ENCODE peak calls at places on chromosomes 5 and 9, in six cellular contexts. I is hepatocyte, B is NB4, P is spleen, X is dorsolateral prefrontal cortex, J is HFF-Myc. S is an unnamed sample.

GRCh38 chr5:133052317-133053175 is 733 bp downstream of the HSPA4 start:
- DNase-seq in I (peak), B (peak), P (peak), X (peak), J (no peak), S (peak)

GRCh38 chr5:170632985-170633234 is 129.1 kb downstream of the KCNIP1 start:
- DNase-seq in I (peak), B (peak), P (peak), X (peak), J (no peak), S (peak)

GRCh38 chr5:76788362-76788761 is 30.5 kb upstream of the F2RL1 start:
- DNase-seq in I (peak), B (no peak), P (no peak), X (no peak), J (no peak), S (no peak)

GRCh38 chr5:30765227-30765626 is 428.3 kb upstream of the CDH6 start:
- DNase-seq in I (no peak), B (no peak), P (no peak), X (no peak), J (no peak), S (no peak)

GRCh38 chr5:53071738-53072137 is 37.8 kb downstream of the MOCS2 start:
- DNase-seq in I (no peak), B (no peak), P (no peak), X (no peak), J (peak), S (no peak)

GRCh38 chr9:91944711-91945110 is 5.3 kb downstream of the ROR2 start:
- DNase-seq in I (no peak), B (no peak), P (no peak), X (no peak), J (no peak), S (no peak)

GRCh38 chr9:21696411-21696865 is 106.0 kb upstream of the MTAP start:
- DNase-seq in I (no peak), B (no peak), P (no peak), X (no peak), J (no peak), S (no peak)

GRCh38 chr5:112581811-112582320 is 155.8 kb upstream of the APC start:
- DNase-seq in I (no peak), B (no peak), P (no peak), X (no peak), J (no peak), S (no peak)

GRCh38 chr9:16485155-16485554 is 385.3 kb downstream of the BNC2 start:
- DNase-seq in I (no peak), B (no peak), P (no peak), X (no peak), J (no peak), S (peak)

GRCh38 chr5:133512896-133513295 is 99.4 kb downstream of the FSTL4 start:
- DNase-seq in I (no peak), B (no peak), P (no peak), X (no peak), J (no peak), S (no peak)

GRCh38 chr5:139658501-139658927 is 10.4 kb downstream of the CXXC5 start:
- DNase-seq in I (no peak), B (peak), P (peak), X (peak), J (no peak), S (peak)

GRCh38 chr9:35570709-35571108 is 34.4 kb upstream of the TESK1 start:
- DNase-seq in I (no peak), B (no peak), P (no peak), X (no peak), J (no peak), S (peak)

GRCh38 chr5:1125030-1125357 is 13.1 kb upstream of the SLC12A7 start:
- DNase-seq in I (peak), B (no peak), P (no peak), X (no peak), J (peak), S (no peak)

GRCh38 chr5:122720347-122720746 is 54.5 kb upstream of the SNX2 start:
- DNase-seq in I (no peak), B (no peak), P (no peak), X (no peak), J (no peak), S (no peak)

GRCh38 chr5:15002183-15002582 is 130.6 kb upstream of the ANKH start:
- DNase-seq in I (no peak), B (peak), P (no peak), X (no peak), J (no peak), S (no peak)

GRCh38 chr5:157549954-157550549 is 25.5 kb downstream of the ADAM19 start:
- DNase-seq in I (no peak), B (no peak), P (no peak), X (no peak), J (no peak), S (no peak)

GRCh38 chr5:138149530-138149929 is 10.3 kb upstream of the NME5 start:
- DNase-seq in I (no peak), B (no peak), P (no peak), X (no peak), J (no peak), S (peak)

GRCh38 chr9:93108301-93109041 is 12.5 kb downstream of the CARD19 start:
- DNase-seq in I (no peak), B (no peak), P (peak), X (peak), J (no peak), S (peak)

GRCh38 chr9:100575765-100576368 is 2.0 kb upstream of the CAVIN4 start:
- DNase-seq in I (no peak), B (no peak), P (no peak), X (no peak), J (no peak), S (peak)

GRCh38 chr5:72633649-72634048 is 126.4 kb upstream of the ZNF366 start:
- DNase-seq in I (no peak), B (no peak), P (no peak), X (peak), J (peak), S (no peak)

GRCh38 chr5:64292611-64293215 is 127.1 kb downstream of the RNF180 start:
- DNase-seq in I (peak), B (no peak), P (no peak), X (no peak), J (no peak), S (no peak)

GRCh38 chr9:96232539-96233241 is 69.3 kb downstream of the HSD17B3 start:
- DNase-seq in I (peak), B (peak), P (no peak), X (no peak), J (no peak), S (peak)

GRCh38 chr9:93451762-93452709 is 551 bp downstream of the FAM120A start:
- DNase-seq in I (peak), B (peak), P (peak), X (peak), J (no peak), S (peak)

GRCh38 chr5:176497852-176498251 is 39.4 kb downstream of the RNF44 start:
- DNase-seq in I (no peak), B (no peak), P (no peak), X (no peak), J (no peak), S (peak)

GRCh38 chr9:97321681-97322080 is 14.2 kb downstream of the CCDC180 start:
- DNase-seq in I (no peak), B (no peak), P (no peak), X (no peak), J (no peak), S (no peak)

GRCh38 chr9:95644377-95644776 is 127.6 kb upstream of the PTCH1 start:
- DNase-seq in I (no peak), B (no peak), P (no peak), X (no peak), J (no peak), S (no peak)

GRCh38 chr5:9851458-9851857 is 221.3 kb upstream of the TAS2R1 start:
- DNase-seq in I (no peak), B (peak), P (no peak), X (peak), J (peak), S (peak)

GRCh38 chr5:172453206-172453985 is 929 bp downstream of the SH3PXD2B start:
- DNase-seq in I (peak), B (peak), P (no peak), X (no peak), J (no peak), S (peak)

GRCh38 chr5:141172381-141173204 is at the start of gene PCDHB7:
- DNase-seq in I (no peak), B (peak), P (no peak), X (peak), J (no peak), S (peak)
- TF ChIP-seq CTCF in I (peak), B (peak), P (peak), X (peak), J (peak), S (peak)

DNA sequence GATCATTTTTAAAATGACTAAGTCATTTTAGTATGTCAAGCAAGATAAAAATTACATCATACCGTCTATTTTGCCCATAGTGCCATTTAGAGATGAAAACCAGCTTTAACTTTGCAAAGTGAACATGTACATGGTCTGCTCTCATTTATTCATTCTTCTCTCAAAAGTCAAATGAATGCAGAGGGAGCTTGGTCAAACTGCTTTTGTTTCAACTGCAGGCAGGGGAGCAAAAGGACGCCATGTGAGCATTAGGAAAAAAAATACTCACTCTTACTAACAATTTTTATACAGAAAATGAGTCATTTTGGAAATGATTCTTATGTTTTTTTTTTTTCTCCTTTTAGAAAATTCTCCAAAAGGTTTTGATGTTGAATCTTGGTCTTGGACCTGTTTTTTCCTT is 15.7 kb downstream of the SCGB3A1 start:
- DNase-seq in I (no peak), B (no peak), P (no peak), X (no peak), J (no peak), S (no peak)
- H3K4me3 ChIP-seq in I (no peak), B (no peak), P (no peak), X (no peak), J (no peak), S (no peak)

GRCh38 chr9:75814667-75815066 is 75.8 kb upstream of the PCSK5 start:
- DNase-seq in I (no peak), B (no peak), P (no peak), X (no peak), J (no peak), S (peak)
- TF ChIP-seq CTCF in I (no peak), B (no peak), P (no peak), X (no peak), J (no peak), S (no peak)

DNA sequence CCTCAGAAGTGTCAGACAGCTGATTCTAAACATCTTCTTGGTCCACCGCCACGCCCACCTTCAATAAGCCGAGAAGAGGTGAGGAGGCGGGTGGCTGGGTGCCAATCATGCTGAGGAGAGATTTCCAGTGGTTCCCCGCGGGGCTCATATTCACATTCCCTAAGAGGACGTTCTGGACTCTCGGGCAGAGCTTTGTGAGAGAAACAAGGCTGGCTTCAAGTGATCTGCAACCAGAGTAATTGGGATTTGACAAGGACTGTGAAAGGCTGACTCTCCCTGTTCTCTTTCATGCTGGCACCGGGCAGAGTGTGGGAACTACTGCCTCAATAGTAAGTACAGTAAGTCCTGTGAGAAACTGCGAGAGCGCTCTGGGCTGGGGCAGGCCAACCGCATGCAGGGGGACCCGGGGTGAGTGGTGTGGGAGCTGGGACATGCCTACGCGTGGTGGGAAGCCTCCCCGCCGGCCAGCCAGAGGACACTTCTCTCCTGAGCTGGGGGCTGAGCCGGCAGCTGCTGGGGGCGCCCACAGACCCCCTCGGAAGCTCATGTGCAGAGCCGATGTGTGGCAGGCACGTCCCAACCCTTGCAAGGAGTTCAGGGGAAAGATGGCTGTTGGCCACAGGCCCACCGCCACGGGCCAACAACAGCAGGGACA is 110.9 kb downstream of the LIFR start:
- DNase-seq in I (no peak), B (no peak), P (no peak), X (no peak), J (no peak), S (peak)
- H3K4me3 ChIP-seq in I (no peak), B (no peak), P (peak), X (peak), J (peak), S (peak)

GRCh38 chr9:37209431-37210386 is 89.3 kb downstream of the ZCCHC7 start:
- DNase-seq in I (no peak), B (no peak), P (no peak), X (no peak), J (no peak), S (peak)
- TF ChIP-seq CTCF in I (no peak), B (no peak), P (no peak), X (no peak), J (peak), S (peak)

GRCh38 chr5:32446660-32447059 is 2.1 kb upstream of the ZFR start:
- DNase-seq in I (peak), B (peak), P (no peak), X (no peak), J (no peak), S (peak)
- H3K4me3 ChIP-seq in I (no peak), B (no peak), P (no peak), X (no peak), J (no peak), S (no peak)